ENCODE peak calls at places on chromosomes 6 and 20, in six cellular contexts. Z is CD8-positive, alpha-beta memory T cell; L is left lung; R is right lobe of liver; A is esophagus muscularis mucosa; G is A549. I is an unnamed sample. For H3K9me3 and H3K4me1, the result is how much of the 10 kb centered on the place peaks cover.

GRCh38 chr20:44217342-44218092 is 6.9 kb upstream of the OSER1 start:
- DNase-seq in R (peak), A (no peak), G (peak), L (peak), Z (peak), I (peak)

GRCh38 chr6:53134601-53135235 is 13.9 kb downstream of the GCM1 start:
- DNase-seq in Z (no peak), G (no peak), L (no peak), A (no peak), R (no peak), I (no peak)

GRCh38 chr20:32727663-32728062 is 15.6 kb downstream of the COMMD7 start:
- DNase-seq in A (no peak), Z (no peak), G (no peak), R (no peak), L (no peak), I (no peak)

GRCh38 chr6:89368107-89368506 is 15.6 kb upstream of the UBE2J1 start:
- DNase-seq in G (peak), R (no peak), A (no peak), Z (peak), L (no peak), I (no peak)

GRCh38 chr6:95593025-95593424 is 15.7 kb downstream of the MANEA start:
- DNase-seq in R (no peak), Z (no peak), L (no peak), A (no peak), G (no peak), I (no peak)

GRCh38 chr6:95576621-95577316 is 566 bp upstream of the MANEA start:
- DNase-seq in A (no peak), L (no peak), Z (peak), G (no peak), R (no peak), I (no peak)

GRCh38 chr20:25032065-25032477 is 25.9 kb downstream of the ACSS1 start:
- DNase-seq in A (no peak), G (no peak), Z (no peak), R (no peak), L (peak), I (no peak)

GRCh38 chr6:44049163-44049988 is 77.9 kb downstream of the MRPL14 start:
- DNase-seq in G (no peak), A (no peak), R (peak), Z (no peak), L (no peak), I (no peak)

GRCh38 chr20:45323731-45324130 is 15.6 kb upstream of the MATN4 start:
- DNase-seq in L (no peak), R (no peak), Z (no peak), G (no peak), A (no peak), I (no peak)

GRCh38 chr6:82874867-82875266 is 190.8 kb downstream of the UBE3D start:
- DNase-seq in G (no peak), R (no peak), L (no peak), Z (no peak), A (no peak), I (no peak)

GRCh38 chr6:2558098-2558770 is 192.5 kb downstream of the MYLK4 start:
- DNase-seq in R (no peak), Z (no peak), L (no peak), G (no peak), A (peak), I (no peak)

GRCh38 chr6:29938746-29939508 is 3.4 kb upstream of the HLA-A start:
- DNase-seq in A (no peak), L (no peak), G (no peak), Z (no peak), R (no peak), I (no peak)

GRCh38 chr6:128239146-128239545 is 281.3 kb downstream of the PTPRK start:
- DNase-seq in G (no peak), Z (no peak), R (no peak), A (no peak), L (no peak), I (no peak)

GRCh38 chr6:28446818-28447511 is 3.7 kb upstream of the ZSCAN23 start:
- DNase-seq in L (peak), A (no peak), G (no peak), R (no peak), Z (peak), I (no peak)

GRCh38 chr6:2875840-2876207 is 27.3 kb downstream of the SERPINB9 start:
- DNase-seq in R (peak), L (peak), A (peak), G (no peak), Z (peak), I (no peak)

DNA sequence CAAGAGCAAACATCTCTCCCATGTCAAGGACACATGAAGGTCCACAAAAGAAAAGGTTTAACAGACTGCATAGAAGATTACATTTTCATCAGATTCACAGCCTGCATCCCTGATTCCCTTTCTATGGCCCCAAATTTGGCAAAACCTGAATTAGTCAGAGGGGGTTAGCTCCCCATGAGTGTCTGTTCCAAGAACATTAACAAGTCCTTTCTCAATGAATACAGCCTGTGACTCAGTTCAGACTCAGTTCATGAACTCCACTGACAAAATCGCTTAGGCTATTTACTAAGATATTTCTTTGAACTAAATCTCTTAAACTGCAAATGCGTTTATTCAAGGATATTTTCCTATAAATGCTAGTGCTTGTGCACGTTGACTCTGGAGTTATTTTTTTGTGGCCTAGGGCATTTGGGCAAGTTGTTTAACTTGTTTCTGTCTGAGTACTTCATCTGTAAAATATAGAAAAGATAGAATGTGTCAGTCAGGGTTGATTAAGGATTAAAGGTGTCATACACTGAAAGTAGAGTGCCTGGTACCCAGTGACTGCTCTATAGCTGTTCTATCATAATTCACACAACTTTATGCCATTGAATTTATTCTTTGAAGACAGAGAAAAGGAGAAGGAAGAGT is 422.6 kb downstream of the HTR1B start:
- DNase-seq in L (no peak), Z (no peak), R (no peak), A (no peak), G (no peak), I (no peak)
- H3K9me3 ChIP-seq in L (under half), Z (under half), R (under half), A (under half), G (under half), I (under half)

GRCh38 chr6:73879466-73879865 is 183.5 kb downstream of the CD109 start:
- DNase-seq in G (no peak), L (no peak), Z (no peak), A (no peak), R (no peak), I (no peak)

GRCh38 chr6:73888050-73888449 is 192.0 kb downstream of the CD109 start:
- DNase-seq in L (no peak), G (no peak), A (no peak), Z (no peak), R (no peak), I (no peak)

GRCh38 chr6:73879894-73880293 is 183.9 kb downstream of the CD109 start:
- DNase-seq in A (no peak), R (no peak), L (no peak), G (no peak), Z (no peak), I (no peak)

DNA sequence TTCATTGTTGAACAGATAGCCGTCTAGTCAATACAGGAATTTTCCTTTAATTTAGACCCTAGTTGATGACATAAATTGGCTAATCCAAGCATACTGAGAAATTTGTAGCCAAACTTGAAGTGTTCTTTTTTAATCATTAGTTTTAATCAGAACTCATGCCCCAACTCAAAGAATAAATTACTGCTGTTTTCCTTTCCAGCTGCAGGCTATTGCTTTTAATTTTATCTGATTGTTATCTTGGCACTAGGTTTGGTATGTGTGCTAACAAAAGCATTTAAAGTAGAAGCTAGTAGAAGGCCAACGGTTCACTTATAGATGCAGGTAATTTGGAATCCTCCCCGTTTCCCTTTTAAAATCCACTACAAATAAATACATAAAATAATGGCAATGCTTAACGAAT is 188.5 kb downstream of the CD109 start:
- DNase-seq in G (no peak), L (no peak), A (no peak), R (no peak), Z (no peak), I (no peak)
- H3K4me1 ChIP-seq in G (under half), L (under half), A (under half), R (under half), Z (under half), I (under half)

GRCh38 chr6:11764250-11764604 is 14.4 kb downstream of the ADTRP start:
- DNase-seq in Z (no peak), R (no peak), L (no peak), A (no peak), G (no peak), I (no peak)

GRCh38 chr6:11763460-11764249 is 14.9 kb downstream of the ADTRP start:
- DNase-seq in R (no peak), L (no peak), G (no peak), A (no peak), Z (no peak), I (no peak)

GRCh38 chr6:11762782-11763459 is 15.7 kb downstream of the ADTRP start:
- DNase-seq in G (no peak), L (no peak), A (no peak), Z (no peak), R (no peak), I (no peak)

GRCh38 chr6:11759995-11760394 is 18.6 kb downstream of the ADTRP start:
- DNase-seq in G (no peak), R (no peak), Z (no peak), L (no peak), A (no peak), I (no peak)

DNA sequence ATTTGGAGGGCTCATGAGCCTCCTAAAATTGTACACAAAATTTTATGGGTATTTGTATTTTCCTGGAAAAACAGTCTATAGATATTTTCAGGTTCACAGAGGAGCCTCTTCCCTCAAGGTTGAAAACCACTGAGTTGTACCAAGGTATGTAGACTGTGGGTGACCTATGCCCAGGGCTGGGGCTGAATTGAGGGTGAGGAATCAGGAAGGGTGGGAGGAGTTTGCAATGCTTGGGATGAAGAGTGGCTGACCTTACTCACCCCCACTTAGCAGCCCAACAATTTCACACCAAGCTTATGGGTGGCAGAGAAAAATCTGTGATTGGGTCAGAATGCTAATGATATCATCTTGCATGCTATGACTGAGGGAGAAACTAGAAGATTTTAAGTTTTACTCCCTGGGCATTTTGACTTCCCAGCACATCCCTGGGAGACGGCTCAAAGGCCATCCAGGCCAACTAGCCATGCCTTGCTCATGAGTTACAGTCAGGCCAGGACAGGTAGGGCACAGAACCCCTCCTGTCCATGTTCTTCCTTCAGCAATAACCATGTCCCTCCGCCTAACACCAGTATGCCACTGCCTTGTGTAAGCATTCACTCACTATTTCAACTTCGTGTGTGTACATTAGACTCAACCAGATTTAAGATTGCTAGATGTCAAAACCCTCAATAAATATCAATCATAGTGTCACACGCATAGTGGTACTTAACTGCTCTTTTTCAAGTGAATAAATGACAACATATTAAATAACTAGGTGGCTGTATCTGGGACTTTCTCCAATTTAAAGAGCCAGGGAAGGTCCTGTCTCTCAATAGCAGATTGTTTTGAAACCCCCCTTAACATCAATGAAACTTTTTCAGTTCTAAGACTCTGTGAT is 16.6 kb downstream of the ADTRP start:
- DNase-seq in A (no peak), G (no peak), Z (no peak), R (no peak), L (no peak), I (no peak)
- H3K27ac ChIP-seq in A (peak), G (peak), Z (no peak), R (no peak), L (no peak), I (no peak)

GRCh38 chr20:1688886-1689538 is 31.4 kb upstream of the SIRPG start:
- DNase-seq in A (peak), Z (no peak), L (no peak), R (no peak), G (no peak), I (peak)

GRCh38 chr20:1684872-1685271 is 27.3 kb upstream of the SIRPG start:
- DNase-seq in L (no peak), Z (no peak), R (no peak), A (peak), G (no peak), I (no peak)

GRCh38 chr20:1687053-1687452 is 29.5 kb upstream of the SIRPG start:
- DNase-seq in A (peak), L (no peak), R (no peak), G (no peak), Z (no peak), I (no peak)

GRCh38 chr20:1686151-1686748 is 28.7 kb upstream of the SIRPG start:
- DNase-seq in R (no peak), Z (no peak), L (no peak), A (peak), G (no peak), I (no peak)

GRCh38 chr20:1685304-1686052 is 27.9 kb upstream of the SIRPG start:
- DNase-seq in A (peak), L (no peak), Z (no peak), R (no peak), G (no peak), I (no peak)
- H3K9me3 ChIP-seq in A (under half), L (under half), Z (under half), R (under half), G (under half), I (under half)

GRCh38 chr20:46402236-46402886 is 4.1 kb downstream of the ELMO2 start:
- DNase-seq in G (no peak), L (no peak), R (no peak), Z (no peak), A (no peak), I (no peak)
- H3K4me1 ChIP-seq in G (under half), L (half or more), R (under half), Z (half or more), A (half or more), I (under half)